ENCODE peak calls at places on chromosome 21, in eight cellular contexts. A is NCI-H1105 treated with DMSO at 0.1 percent for 48 hours; Y is T47D; Z is B cell; P is AG08396; D is AG09309; Q is activated naive CD4-positive, alpha-beta T cell; K is NCI-H1436. G is an unnamed sample.

GRCh38 chr21:46544003-46544402 is 60.9 kb downstream of the S100B start:
- DNase-seq in D (no peak), A (no peak), P (no peak), Z (no peak), K (no peak), Q (no peak), Y (no peak), G (no peak)

GRCh38 chr21:15208787-15209186 is 144.0 kb upstream of the NRIP1 start:
- DNase-seq in P (no peak), Z (no peak), D (no peak), Y (no peak), Q (no peak), A (no peak), K (no peak), G (peak; percentile 16)

GRCh38 chr21:41960386-41960785 is 6.6 kb upstream of the C2CD2 start:
- DNase-seq in Y (no peak), A (no peak), K (no peak), D (no peak), Q (no peak), Z (no peak), P (no peak), G (no peak)

GRCh38 chr21:26719750-26720149 is 125.5 kb downstream of the ADAMTS1 start:
- DNase-seq in Q (no peak), Z (no peak), K (no peak), A (no peak), D (no peak), Y (no peak), P (no peak), G (peak; percentile 30)

GRCh38 chr21:34195365-34195764 is 122.0 kb downstream of the MRPS6 start:
- DNase-seq in K (no peak), Y (no peak), A (no peak), Z (no peak), D (no peak), P (no peak), Q (no peak), G (no peak)

GRCh38 chr21:40054403-40054802 is 187.2 kb downstream of the PCP4 start:
- DNase-seq in A (peak; percentile 100), K (peak; percentile 85), Y (peak; percentile 51), Z (no peak), D (no peak), P (no peak), Q (no peak), G (no peak)

GRCh38 chr21:36265431-36265830 is 54.6 kb upstream of the MORC3 start:
- DNase-seq in Z (no peak), A (no peak), D (no peak), K (no peak), P (no peak), Y (no peak), Q (no peak), G (no peak)

GRCh38 chr21:28822882-28823335 is 169.8 kb downstream of the LTN1 start:
- DNase-seq in K (no peak), Q (no peak), D (peak; percentile 23), Z (no peak), P (peak; percentile 31), Y (no peak), A (no peak), G (no peak)

GRCh38 chr21:15015622-15016471 is 49.0 kb downstream of the NRIP1 start:
- DNase-seq in Z (no peak), P (peak; percentile 15), A (no peak), Y (no peak), K (no peak), Q (no peak), D (peak; percentile 93), G (peak; percentile 86)

GRCh38 chr21:37032293-37032692 is 25.8 kb downstream of the RIPPLY3 start:
- DNase-seq in D (no peak), A (no peak), Y (no peak), K (no peak), Q (no peak), Z (no peak), P (no peak), G (no peak)

GRCh38 chr21:41361786-41362604 is at the start of gene MX2:
- DNase-seq in P (peak; percentile 77), D (peak; percentile 79), Q (peak; percentile 81), Z (peak; percentile 73), A (no peak), K (peak; percentile 27), Y (no peak), G (peak; percentile 89)

GRCh38 chr21:29130234-29130993 is at the start of gene MAP3K7CL:
- DNase-seq in K (no peak), D (peak; percentile 99), P (peak; percentile 92), Q (no peak), A (no peak), Y (no peak), Z (no peak), G (peak; percentile 96)

GRCh38 chr21:26167593-26167992 is 3.0 kb downstream of the APP start:
- DNase-seq in D (no peak), Y (no peak), K (no peak), A (no peak), Q (no peak), Z (no peak), P (no peak), G (no peak)

GRCh38 chr21:44065428-44065827 is 41.8 kb upstream of the PWP2 start:
- DNase-seq in P (no peak), Q (peak; percentile 64), A (no peak), Y (no peak), D (no peak), Z (peak; percentile 48), K (no peak), G (no peak)

GRCh38 chr21:45737485-45738166 is 94.1 kb downstream of the PCBP3 start:
- DNase-seq in Z (no peak), K (no peak), Q (no peak), D (no peak), Y (no peak), P (no peak), A (no peak), G (no peak)

GRCh38 chr21:37783016-37783415 is 133.2 kb downstream of the KCNJ6 start:
- DNase-seq in Z (no peak), K (no peak), A (no peak), P (no peak), D (no peak), Y (no peak), Q (no peak), G (no peak)

GRCh38 chr21:24897883-24898282 is 709.4 kb downstream of the MRPL39 start:
- DNase-seq in P (no peak), Q (no peak), D (no peak), Z (no peak), A (no peak), Y (no peak), K (no peak), G (no peak)

GRCh38 chr21:37507716-37508115 is 141.1 kb downstream of the DYRK1A start:
- DNase-seq in Q (no peak), D (no peak), Z (no peak), A (no peak), Y (no peak), P (no peak), K (no peak), G (no peak)

GRCh38 chr21:36792505-36792967 is 93.6 kb downstream of the SIM2 start:
- DNase-seq in A (no peak), Z (no peak), P (no peak), D (no peak), K (no peak), Q (no peak), Y (no peak), G (peak; percentile 54)

GRCh38 chr21:43829575-43830119 is 35.4 kb upstream of the AGPAT3 start:
- DNase-seq in P (no peak), A (no peak), K (no peak), D (no peak), Q (no peak), Z (no peak), Y (peak; percentile 51), G (peak; percentile 32)

GRCh38 chr21:38511662-38512243 is 13.5 kb upstream of the ERG start:
- DNase-seq in D (no peak), Q (no peak), Z (no peak), P (no peak), Y (no peak), A (no peak), K (no peak), G (peak; percentile 14)

GRCh38 chr21:44931137-44931500 is 8.7 kb upstream of the SLX9 start:
- DNase-seq in P (no peak), D (no peak), Z (peak; percentile 90), Y (no peak), A (no peak), Q (no peak), K (no peak), G (no peak)

GRCh38 chr21:39715804-39716397 is 29.1 kb upstream of the IGSF5 start:
- DNase-seq in P (peak; percentile 37), K (peak; percentile 64), Q (no peak), Y (peak; percentile 22), A (peak; percentile 51), Z (no peak), D (peak; percentile 11), G (peak; percentile 41)

GRCh38 chr21:27511241-27511640 is 544.4 kb upstream of the ADAMTS5 start:
- DNase-seq in D (no peak), K (no peak), Q (no peak), Z (no peak), A (no peak), P (no peak), Y (no peak), G (no peak)

GRCh38 chr21:39350094-39351006 is 1.5 kb upstream of the HMGN1 start:
- DNase-seq in A (no peak), P (no peak), D (no peak), K (no peak), Y (no peak), Q (no peak), Z (no peak), G (no peak)

GRCh38 chr21:41769106-41769505 is 2.3 kb upstream of the RIPK4 start:
- DNase-seq in Z (no peak), P (no peak), Q (no peak), A (no peak), D (no peak), Y (no peak), K (no peak), G (no peak)

GRCh38 chr21:32403201-32403701 is 9.3 kb upstream of the EVA1C start:
- DNase-seq in Y (peak; percentile 48), A (peak; percentile 46), K (peak; percentile 58), D (no peak), P (peak; percentile 78), Z (no peak), Q (peak; percentile 19), G (peak; percentile 62)

GRCh38 chr21:35136586-35137254 is 87.6 kb upstream of the RUNX1 start:
- DNase-seq in K (no peak), Z (no peak), Q (no peak), P (peak; percentile 56), A (no peak), Y (no peak), D (no peak), G (peak; percentile 84)

GRCh38 chr21:29301703-29302102 is 3.0 kb downstream of the BACH1 start:
- DNase-seq in Q (no peak), K (no peak), A (no peak), P (no peak), D (no peak), Y (no peak), Z (no peak), G (no peak)

GRCh38 chr21:43025636-43026180 is 49.9 kb downstream of the CBS start:
- DNase-seq in P (peak; percentile 71), D (peak; percentile 59), K (no peak), Y (no peak), Q (no peak), Z (no peak), A (no peak), G (no peak)

GRCh38 chr21:35779690-35780570 is 280.4 kb downstream of the SETD4 start:
- DNase-seq in K (no peak), Y (no peak), P (peak; percentile 60), Z (no peak), D (peak; percentile 77), Q (no peak), A (no peak), G (peak; percentile 77)

GRCh38 chr21:32329776-32330175 is 31.1 kb downstream of the MRAP start:
- DNase-seq in Y (no peak), D (no peak), Q (no peak), K (no peak), Z (no peak), P (peak; percentile 68), A (no peak), G (peak; percentile 52)

G was measured in RPMI7951.